ENCODE peak calls at places on chromosomes 11 and 22, in five cellular contexts. One of them, this sample, is unnamed.

GRCh38 chr11:115170133-115170815 is 333.9 kb downstream of the CADM1 start:
- DNase-seq in H1: peak
- DNase-seq in HepG2: peak
- DNase-seq in K562: peak
- DNase-seq in GM12878: no peak
- DNase-seq in this sample: no peak

GRCh38 chr22:38398609-38399401 is 56.2 kb downstream of the KCNJ4 start:
- DNase-seq in H1: peak
- DNase-seq in K562: peak
- DNase-seq in GM12878: no peak
- DNase-seq in HepG2: peak
- DNase-seq in this sample: no peak

GRCh38 chr22:39634530-39635399 is 64.2 kb downstream of the CACNA1I start:
- DNase-seq in K562: peak
- DNase-seq in HepG2: peak
- DNase-seq in GM12878: no peak
- DNase-seq in H1: no peak
- DNase-seq in this sample: peak

GRCh38 chr11:43124272-43124920 is 187.4 kb upstream of the API5 start:
- DNase-seq in K562: no peak
- DNase-seq in GM12878: no peak
- DNase-seq in HepG2: no peak
- DNase-seq in H1: no peak
- DNase-seq in this sample: no peak

GRCh38 chr11:110778351-110778750 is 66.1 kb upstream of the ARHGAP20 start:
- DNase-seq in GM12878: no peak
- DNase-seq in H1: no peak
- DNase-seq in HepG2: no peak
- DNase-seq in K562: no peak
- DNase-seq in this sample: no peak

GRCh38 chr11:62394825-62395538 is 23.9 kb upstream of the SCGB1A1 start:
- DNase-seq in GM12878: peak
- DNase-seq in HepG2: peak
- DNase-seq in H1: peak
- DNase-seq in K562: peak
- DNase-seq in this sample: peak

GRCh38 chr11:115198301-115198700 is 305.9 kb downstream of the CADM1 start:
- DNase-seq in H1: no peak
- DNase-seq in K562: no peak
- DNase-seq in HepG2: no peak
- DNase-seq in GM12878: no peak
- DNase-seq in this sample: no peak

GRCh38 chr22:38713921-38714320 is 8.2 kb downstream of the GTPBP1 start:
- DNase-seq in HepG2: no peak
- DNase-seq in H1: no peak
- DNase-seq in K562: no peak
- DNase-seq in GM12878: no peak
- DNase-seq in this sample: no peak

GRCh38 chr11:61844909-61845565 is 16.9 kb downstream of the FADS2 start:
- DNase-seq in HepG2: no peak
- DNase-seq in GM12878: no peak
- DNase-seq in K562: no peak
- DNase-seq in H1: no peak
- DNase-seq in this sample: no peak

GRCh38 chr11:125772834-125773505 is 5.7 kb downstream of the PATE2 start:
- DNase-seq in GM12878: no peak
- DNase-seq in H1: no peak
- DNase-seq in HepG2: no peak
- DNase-seq in K562: no peak
- DNase-seq in this sample: no peak

DNA sequence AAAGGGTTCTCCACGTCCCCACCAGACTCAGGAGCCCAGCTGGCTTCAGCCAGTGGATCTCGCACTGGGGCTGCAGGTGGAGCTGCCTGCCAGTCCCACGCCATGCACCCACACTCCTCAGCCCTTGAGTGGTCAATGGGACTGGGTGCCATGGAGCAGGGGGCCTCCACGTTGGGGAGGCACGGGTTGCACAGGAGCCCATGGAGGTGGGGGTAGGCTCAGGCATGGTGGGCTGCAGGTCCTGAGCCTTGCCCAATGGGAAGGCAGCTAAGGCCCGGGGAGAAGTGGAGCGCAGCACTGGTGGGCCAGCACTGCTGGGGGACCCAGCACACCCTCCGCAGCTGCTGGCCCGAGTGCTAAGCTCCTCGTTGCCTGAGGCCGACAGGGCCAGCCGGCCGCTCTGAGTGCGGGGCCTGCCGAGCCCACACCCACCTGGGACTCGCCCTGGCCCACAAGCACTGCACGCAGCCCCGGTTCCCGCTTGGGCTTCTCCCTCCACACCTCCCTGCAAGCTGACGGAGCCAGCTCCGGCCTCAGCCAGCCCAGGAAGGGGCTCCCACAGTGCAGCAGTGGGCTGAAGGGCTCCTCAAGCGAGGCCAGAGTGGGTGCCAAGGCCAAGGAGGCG is 258.5 kb upstream of the PDGFD start:
- DNase-seq in HepG2: no peak
- DNase-seq in K562: no peak
- DNase-seq in H1: no peak
- DNase-seq in GM12878: no peak
- DNase-seq in this sample: no peak
- TF ChIP-seq JUND in HepG2: no peak
- TF ChIP-seq JUND in K562: no peak
- TF ChIP-seq JUND in H1: no peak
- TF ChIP-seq JUND in GM12878: no peak
- TF ChIP-seq JUND in this sample: no peak

DNA sequence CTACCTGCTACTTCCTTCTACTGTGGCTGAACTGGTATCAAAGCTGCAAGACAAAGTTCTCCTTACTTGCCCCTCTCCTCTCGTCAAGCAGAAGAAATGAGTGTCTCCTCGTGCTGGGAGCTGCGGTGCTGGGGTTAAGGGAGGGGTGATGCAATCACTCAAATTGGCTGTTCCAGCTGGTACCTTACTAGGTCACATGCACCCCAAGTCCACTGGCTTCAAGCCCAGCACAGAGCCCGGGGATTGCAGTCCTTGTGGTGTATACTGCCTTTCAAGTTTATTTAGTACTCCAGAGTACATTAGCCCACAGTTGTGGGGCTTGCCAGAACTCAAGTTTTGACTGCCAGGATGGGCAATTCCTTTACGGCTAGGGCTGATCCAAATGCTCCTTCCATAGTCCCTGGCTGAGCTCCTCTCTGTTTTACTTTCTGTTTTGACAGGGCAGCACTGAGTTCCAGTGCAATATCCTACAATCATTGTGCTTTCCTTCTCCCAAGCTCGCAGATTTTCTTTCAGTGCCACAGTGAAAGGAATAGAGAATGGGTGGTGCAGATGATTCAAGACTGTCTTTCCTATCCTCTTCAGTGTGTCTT is 419.5 kb upstream of the CNTN5 start:
- DNase-seq in H1: no peak
- DNase-seq in HepG2: no peak
- DNase-seq in GM12878: no peak
- DNase-seq in K562: no peak
- DNase-seq in this sample: no peak
- TF ChIP-seq CEBPB in H1: no peak
- TF ChIP-seq CEBPB in HepG2: peak
- TF ChIP-seq CEBPB in GM12878: no peak
- TF ChIP-seq CEBPB in K562: peak
- TF ChIP-seq CEBPB in this sample: no peak

GRCh38 chr22:35616043-35616442 is 1.1 kb downstream of the MB start:
- DNase-seq in H1: no peak
- DNase-seq in HepG2: no peak
- DNase-seq in K562: no peak
- DNase-seq in GM12878: no peak
- DNase-seq in this sample: no peak
- TF ChIP-seq JUND in H1: no peak
- TF ChIP-seq JUND in HepG2: no peak
- TF ChIP-seq JUND in K562: no peak
- TF ChIP-seq JUND in GM12878: no peak
- TF ChIP-seq JUND in this sample: no peak

GRCh38 chr11:132999519-132999918 is 532.8 kb downstream of the OPCML start:
- DNase-seq in H1: no peak
- DNase-seq in GM12878: no peak
- DNase-seq in K562: no peak
- DNase-seq in HepG2: no peak
- DNase-seq in this sample: no peak

GRCh38 chr11:132992838-132993680 is 539.2 kb downstream of the OPCML start:
- DNase-seq in GM12878: no peak
- DNase-seq in K562: no peak
- DNase-seq in HepG2: no peak
- DNase-seq in H1: no peak
- DNase-seq in this sample: no peak

GRCh38 chr11:132997396-132997795 is 534.9 kb downstream of the OPCML start:
- DNase-seq in HepG2: no peak
- DNase-seq in K562: no peak
- DNase-seq in GM12878: no peak
- DNase-seq in H1: no peak
- DNase-seq in this sample: no peak

GRCh38 chr11:132999031-132999430 is 533.3 kb downstream of the OPCML start:
- DNase-seq in K562: no peak
- DNase-seq in GM12878: no peak
- DNase-seq in H1: no peak
- DNase-seq in HepG2: no peak
- DNase-seq in this sample: no peak

DNA sequence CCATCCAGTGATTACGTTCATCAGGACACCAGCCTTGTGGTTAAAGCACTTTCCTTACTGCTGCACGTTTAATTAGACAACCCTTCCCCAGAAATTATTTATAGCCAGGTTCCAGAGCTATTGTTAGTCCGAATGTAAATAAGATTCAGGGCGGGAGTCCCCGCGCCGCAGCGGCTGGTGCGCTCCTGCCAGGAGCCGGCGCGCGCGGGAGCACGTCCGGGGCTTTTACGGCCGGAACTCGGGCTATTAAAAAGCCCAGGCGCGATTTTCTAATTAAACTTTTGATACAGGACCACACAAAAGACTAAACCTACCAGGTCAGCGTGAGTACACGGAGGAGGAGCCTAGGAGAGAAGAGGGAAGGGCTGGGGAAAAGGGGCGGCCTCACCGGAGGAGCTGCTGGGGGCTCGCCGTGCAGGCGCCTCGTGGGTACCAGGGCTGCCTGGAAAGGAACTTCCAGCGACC is 538.2 kb downstream of the OPCML start:
- DNase-seq in HepG2: no peak
- DNase-seq in GM12878: no peak
- DNase-seq in H1: no peak
- DNase-seq in K562: no peak
- DNase-seq in this sample: no peak
- TF ChIP-seq CEBPB in HepG2: no peak
- TF ChIP-seq CEBPB in GM12878: no peak
- TF ChIP-seq CEBPB in H1: no peak
- TF ChIP-seq CEBPB in K562: no peak
- TF ChIP-seq CEBPB in this sample: no peak

GRCh38 chr11:128261011-128261421 is 326.3 kb downstream of the ETS1 start:
- DNase-seq in GM12878: no peak
- DNase-seq in H1: no peak
- DNase-seq in HepG2: no peak
- DNase-seq in K562: no peak
- DNase-seq in this sample: no peak

GRCh38 chr11:128259816-128260215 is 327.5 kb downstream of the ETS1 start:
- DNase-seq in GM12878: no peak
- DNase-seq in H1: no peak
- DNase-seq in K562: no peak
- DNase-seq in HepG2: no peak
- DNase-seq in this sample: no peak

GRCh38 chr11:128262463-128263345 is 324.7 kb downstream of the ETS1 start:
- DNase-seq in GM12878: no peak
- DNase-seq in H1: no peak
- DNase-seq in K562: no peak
- DNase-seq in HepG2: no peak
- DNase-seq in this sample: no peak

GRCh38 chr11:128260398-128260797 is 327.0 kb downstream of the ETS1 start:
- DNase-seq in HepG2: no peak
- DNase-seq in H1: no peak
- DNase-seq in K562: no peak
- DNase-seq in GM12878: no peak
- DNase-seq in this sample: no peak
- TF ChIP-seq JUND in HepG2: no peak
- TF ChIP-seq JUND in H1: no peak
- TF ChIP-seq JUND in K562: no peak
- TF ChIP-seq JUND in GM12878: no peak
- TF ChIP-seq JUND in this sample: no peak

GRCh38 chr11:95991545-95991944 is 67.6 kb upstream of the MTMR2 start:
- DNase-seq in GM12878: no peak
- DNase-seq in K562: no peak
- DNase-seq in HepG2: no peak
- DNase-seq in H1: no peak
- DNase-seq in this sample: no peak
- TF ChIP-seq CEBPB in GM12878: no peak
- TF ChIP-seq CEBPB in K562: no peak
- TF ChIP-seq CEBPB in HepG2: no peak
- TF ChIP-seq CEBPB in H1: no peak
- TF ChIP-seq CEBPB in this sample: no peak

GRCh38 chr11:12258451-12258850 is 118.9 kb upstream of the PARVA start:
- DNase-seq in K562: peak
- DNase-seq in GM12878: no peak
- DNase-seq in HepG2: peak
- DNase-seq in H1: no peak
- DNase-seq in this sample: no peak
- TF ChIP-seq JUND in K562: peak
- TF ChIP-seq JUND in GM12878: no peak
- TF ChIP-seq JUND in HepG2: no peak
- TF ChIP-seq JUND in H1: no peak
- TF ChIP-seq JUND in this sample: peak

DNA sequence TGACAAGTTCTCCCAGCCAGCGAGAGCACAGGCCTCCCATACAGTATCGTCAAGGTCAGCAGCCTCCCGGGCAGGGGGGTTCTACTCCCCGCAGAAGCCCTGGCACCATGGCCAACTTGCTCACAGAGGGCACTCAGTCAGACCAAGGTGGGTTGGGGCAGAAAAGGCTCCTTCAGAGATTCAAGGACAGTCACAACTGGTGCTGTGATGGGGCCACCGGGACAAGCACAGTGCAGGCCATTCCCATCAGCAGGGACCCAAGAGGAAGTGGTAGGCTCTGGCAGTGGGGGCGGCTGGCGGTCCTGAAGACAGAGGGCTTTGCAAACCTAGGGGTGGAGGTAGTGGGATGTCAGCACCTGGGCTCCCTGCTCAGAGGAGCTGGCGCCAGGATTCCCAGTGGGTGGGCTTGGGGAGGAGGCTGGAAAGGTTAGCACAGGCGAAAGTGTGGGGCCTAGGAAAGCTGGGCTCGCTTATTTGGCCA is 5.3 kb upstream of the NEAT1 start:
- DNase-seq in H1: peak
- DNase-seq in K562: no peak
- DNase-seq in HepG2: no peak
- DNase-seq in GM12878: no peak
- DNase-seq in this sample: no peak
- TF ChIP-seq CEBPB in H1: no peak
- TF ChIP-seq CEBPB in K562: no peak
- TF ChIP-seq CEBPB in HepG2: no peak
- TF ChIP-seq CEBPB in GM12878: no peak
- TF ChIP-seq CEBPB in this sample: no peak

This sample was measured in HCT116.